ENCODE peak calls at places on chromosomes 6 and 20, in four cellular contexts. One of them, this sample, is unnamed.

GRCh38 chr6:28585335-28585734 is 59.7 kb downstream of the GPX5 start:
- DNase-seq in H1: no peak
- DNase-seq in SK-N-SH: no peak
- DNase-seq in K562: peak
- DNase-seq in this sample: no peak

GRCh38 chr20:53738039-53738944 is 144.7 kb upstream of the ZNF217 start:
- DNase-seq in H1: peak
- DNase-seq in SK-N-SH: peak
- DNase-seq in K562: peak
- DNase-seq in this sample: no peak

GRCh38 chr20:49993301-49993751 is 10.5 kb downstream of the SNAI1 start:
- DNase-seq in H1: no peak
- DNase-seq in SK-N-SH: no peak
- DNase-seq in K562: peak
- DNase-seq in this sample: no peak

GRCh38 chr20:50467618-50468373 is 42.4 kb upstream of the PTPN1 start:
- DNase-seq in H1: no peak
- DNase-seq in SK-N-SH: peak
- DNase-seq in K562: peak
- DNase-seq in this sample: no peak

GRCh38 chr20:50789968-50790650 is 4.8 kb upstream of the BCAS4 start:
- DNase-seq in H1: no peak
- DNase-seq in SK-N-SH: no peak
- DNase-seq in K562: peak
- DNase-seq in this sample: no peak

GRCh38 chr6:30463651-30464618 is 25.4 kb upstream of the HLA-E start:
- DNase-seq in H1: no peak
- DNase-seq in SK-N-SH: no peak
- DNase-seq in K562: no peak
- DNase-seq in this sample: peak

GRCh38 chr20:49762940-49763766 is 49.5 kb upstream of the B4GALT5 start:
- DNase-seq in H1: no peak
- DNase-seq in SK-N-SH: no peak
- DNase-seq in K562: peak
- DNase-seq in this sample: no peak

GRCh38 chr20:47762699-47763098 is 22.6 kb downstream of the SULF2 start:
- DNase-seq in H1: no peak
- DNase-seq in SK-N-SH: peak
- DNase-seq in K562: no peak
- DNase-seq in this sample: no peak

GRCh38 chr20:61818746-61819483 is 246.8 kb downstream of the TAF4 start:
- DNase-seq in H1: no peak
- DNase-seq in SK-N-SH: no peak
- DNase-seq in K562: no peak
- DNase-seq in this sample: no peak

GRCh38 chr20:64083380-64084208 is 604 bp downstream of the LKAAEAR1 start:
- DNase-seq in H1: no peak
- DNase-seq in SK-N-SH: peak
- DNase-seq in K562: peak
- DNase-seq in this sample: no peak

GRCh38 chr6:89500486-89501020 is 67.6 kb downstream of the ANKRD6 start:
- DNase-seq in H1: no peak
- DNase-seq in SK-N-SH: no peak
- DNase-seq in K562: no peak
- DNase-seq in this sample: no peak

DNA sequence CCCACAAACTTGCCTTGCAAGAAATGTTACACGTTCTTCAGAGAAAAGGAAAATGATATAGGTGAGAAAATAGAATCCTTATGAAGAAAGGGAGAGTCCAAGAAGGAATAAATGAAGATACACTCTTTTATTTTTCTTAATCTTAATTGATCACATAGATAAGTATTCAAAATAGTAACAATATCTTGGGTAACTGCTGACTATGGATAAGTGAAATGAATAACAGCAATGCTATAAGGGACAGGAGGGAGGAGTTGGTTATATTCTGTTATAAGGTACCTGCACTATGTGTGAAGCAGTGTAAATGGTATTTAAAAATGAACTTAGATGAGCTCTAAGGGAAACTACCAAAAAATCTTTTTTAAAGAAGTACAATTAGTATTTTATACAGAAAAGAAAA is 38.3 kb downstream of the RANBP9 start:
- DNase-seq in H1: no peak
- DNase-seq in SK-N-SH: no peak
- DNase-seq in K562: no peak
- DNase-seq in this sample: no peak
- TF ChIP-seq NRF1 in H1: no peak
- TF ChIP-seq NRF1 in SK-N-SH: no peak
- TF ChIP-seq NRF1 in K562: no peak
- TF ChIP-seq NRF1 in this sample: no peak

GRCh38 chr6:43107344-43108062 is 31.4 kb downstream of the PTK7 start:
- DNase-seq in H1: no peak
- DNase-seq in SK-N-SH: no peak
- DNase-seq in K562: no peak
- DNase-seq in this sample: no peak

GRCh38 chr6:43101497-43101896 is 25.4 kb downstream of the PTK7 start:
- DNase-seq in H1: no peak
- DNase-seq in SK-N-SH: no peak
- DNase-seq in K562: no peak
- DNase-seq in this sample: no peak

GRCh38 chr6:43103253-43103876 is 27.3 kb downstream of the PTK7 start:
- DNase-seq in H1: no peak
- DNase-seq in SK-N-SH: no peak
- DNase-seq in K562: no peak
- DNase-seq in this sample: no peak

DNA sequence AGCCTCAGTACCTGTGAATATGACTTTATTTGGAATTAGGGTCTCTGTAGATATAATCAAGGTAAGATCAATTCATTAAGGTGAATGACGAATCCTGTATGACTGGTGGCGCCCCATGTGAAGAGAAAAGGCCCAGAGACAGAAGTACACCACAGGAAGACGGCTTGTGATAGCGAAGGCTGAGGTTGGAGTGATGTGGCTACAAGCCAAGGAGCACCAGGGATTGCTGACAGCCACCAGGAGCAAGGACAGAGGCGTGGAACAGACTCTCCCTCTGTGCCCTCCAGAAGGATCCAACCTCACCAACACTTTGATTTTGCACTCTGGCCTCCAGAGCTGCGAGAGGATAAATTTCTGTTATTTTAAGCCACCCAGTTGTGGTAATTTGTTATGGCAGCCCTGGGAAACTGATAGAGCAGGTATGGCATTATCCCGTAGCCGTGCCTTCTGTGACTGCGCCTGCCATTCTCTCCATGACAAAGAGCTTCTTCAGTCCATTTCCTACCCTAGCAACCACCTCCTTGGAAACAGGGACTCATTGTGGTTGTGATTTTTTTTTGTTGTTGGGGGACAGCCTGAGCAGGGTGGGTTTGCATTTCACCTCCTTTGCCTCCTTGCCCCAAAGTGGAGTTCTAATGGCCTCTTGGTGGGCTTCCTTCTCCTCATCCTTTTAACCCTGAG is 29.6 kb downstream of the PTK7 start:
- DNase-seq in H1: no peak
- DNase-seq in SK-N-SH: no peak
- DNase-seq in K562: peak
- DNase-seq in this sample: no peak
- TF ChIP-seq NRF1 in H1: no peak
- TF ChIP-seq NRF1 in SK-N-SH: no peak
- TF ChIP-seq NRF1 in K562: no peak
- TF ChIP-seq NRF1 in this sample: no peak

DNA sequence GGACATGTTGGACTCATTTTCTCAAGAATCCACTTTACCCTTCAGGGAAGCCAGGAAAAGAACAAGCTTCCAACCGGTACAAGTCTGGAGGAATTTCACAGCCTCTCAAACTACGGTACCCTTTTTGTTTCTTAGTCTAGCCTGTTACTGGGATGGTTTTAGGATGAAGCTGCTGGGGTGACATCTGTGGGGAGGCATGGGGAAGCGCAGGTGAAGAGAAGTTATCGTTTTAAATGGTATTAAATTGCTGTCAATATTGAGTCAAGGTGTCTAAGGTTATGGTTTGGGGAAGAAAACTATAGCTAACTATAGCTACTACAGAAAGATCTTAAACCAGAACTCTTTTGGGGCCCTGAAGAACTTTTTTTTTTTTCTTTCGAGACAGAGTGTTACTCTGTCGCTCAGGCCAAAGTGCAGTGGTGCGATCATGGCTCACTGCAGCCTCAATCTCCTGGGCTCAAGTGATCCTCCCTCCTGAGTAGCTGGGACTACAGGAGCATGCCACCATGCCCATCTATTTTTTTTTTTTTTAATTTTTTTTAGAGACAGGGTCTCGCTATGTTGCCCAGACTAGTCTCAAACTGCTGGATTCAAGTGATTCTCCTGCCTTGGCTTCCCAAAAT is 128.7 kb downstream of the RIN2 start:
- DNase-seq in H1: no peak
- DNase-seq in SK-N-SH: no peak
- DNase-seq in K562: no peak
- DNase-seq in this sample: no peak
- TF ChIP-seq NRF1 in H1: no peak
- TF ChIP-seq NRF1 in SK-N-SH: no peak
- TF ChIP-seq NRF1 in K562: no peak
- TF ChIP-seq NRF1 in this sample: no peak

GRCh38 chr6:81228912-81229540 is 523.5 kb downstream of the TENT5A start:
- DNase-seq in H1: no peak
- DNase-seq in SK-N-SH: peak
- DNase-seq in K562: no peak
- DNase-seq in this sample: no peak
- TF ChIP-seq NRF1 in H1: no peak
- TF ChIP-seq NRF1 in SK-N-SH: no peak
- TF ChIP-seq NRF1 in K562: no peak
- TF ChIP-seq NRF1 in this sample: no peak

GRCh38 chr6:63476302-63476701 is 96.0 kb upstream of the LOC128125822 start:
- DNase-seq in H1: no peak
- DNase-seq in SK-N-SH: no peak
- DNase-seq in K562: no peak
- DNase-seq in this sample: no peak

GRCh38 chr6:63475707-63476106 is 96.6 kb upstream of the LOC128125822 start:
- DNase-seq in H1: no peak
- DNase-seq in SK-N-SH: no peak
- DNase-seq in K562: no peak
- DNase-seq in this sample: no peak

GRCh38 chr6:63477422-63478040 is 94.7 kb upstream of the LOC128125822 start:
- DNase-seq in H1: no peak
- DNase-seq in SK-N-SH: no peak
- DNase-seq in K562: no peak
- DNase-seq in this sample: no peak

GRCh38 chr6:63478751-63479150 is 93.5 kb upstream of the LOC128125822 start:
- DNase-seq in H1: no peak
- DNase-seq in SK-N-SH: no peak
- DNase-seq in K562: no peak
- DNase-seq in this sample: no peak
- TF ChIP-seq NRF1 in H1: no peak
- TF ChIP-seq NRF1 in SK-N-SH: no peak
- TF ChIP-seq NRF1 in K562: no peak
- TF ChIP-seq NRF1 in this sample: no peak

DNA sequence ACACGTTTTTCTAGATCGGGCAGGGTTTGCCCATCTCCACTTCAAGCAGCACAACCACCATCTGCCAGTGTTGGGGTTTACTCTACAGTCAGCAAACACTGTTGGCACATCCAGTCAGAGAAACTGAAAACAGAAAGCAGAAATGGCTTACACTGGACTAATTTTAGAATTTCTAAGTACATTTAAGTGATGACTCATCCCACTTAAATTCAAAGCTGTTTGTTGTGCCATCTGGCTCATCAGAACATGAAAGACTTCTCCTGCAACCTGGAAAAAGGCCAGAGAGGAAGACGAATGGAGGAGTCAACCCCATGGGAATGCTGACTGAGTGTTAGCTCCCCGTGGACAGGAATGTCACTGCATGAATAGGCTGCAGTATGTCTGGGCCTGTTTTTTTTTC is 21.8 kb downstream of the FAM209B start:
- DNase-seq in H1: no peak
- DNase-seq in SK-N-SH: no peak
- DNase-seq in K562: peak
- DNase-seq in this sample: peak
- TF ChIP-seq NRF1 in H1: no peak
- TF ChIP-seq NRF1 in SK-N-SH: no peak
- TF ChIP-seq NRF1 in K562: no peak
- TF ChIP-seq NRF1 in this sample: no peak

GRCh38 chr6:169866140-169866534 is 114.7 kb downstream of the ERMARD start:
- DNase-seq in H1: no peak
- DNase-seq in SK-N-SH: no peak
- DNase-seq in K562: no peak
- DNase-seq in this sample: no peak
- TF ChIP-seq NRF1 in H1: no peak
- TF ChIP-seq NRF1 in SK-N-SH: no peak
- TF ChIP-seq NRF1 in K562: no peak
- TF ChIP-seq NRF1 in this sample: no peak

DNA sequence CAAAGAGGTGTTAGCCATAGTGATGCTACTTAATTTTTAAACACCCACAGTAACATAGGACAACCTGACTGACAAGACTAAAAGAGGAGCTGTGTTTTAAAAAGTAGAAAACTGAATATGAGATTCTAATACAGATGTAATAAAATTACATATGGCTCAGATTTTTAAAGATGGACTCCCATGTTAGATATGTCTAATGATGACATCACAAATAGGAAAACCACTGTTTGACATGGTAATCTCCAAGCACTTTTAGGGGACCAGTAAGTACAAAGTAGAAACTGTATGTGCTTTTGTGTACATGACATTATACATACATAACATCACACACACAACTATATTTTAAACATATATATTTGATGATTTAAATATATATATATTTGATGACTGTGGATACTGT is 16.8 kb downstream of the GCLC start:
- DNase-seq in H1: no peak
- DNase-seq in SK-N-SH: no peak
- DNase-seq in K562: no peak
- DNase-seq in this sample: no peak
- TF ChIP-seq NRF1 in H1: no peak
- TF ChIP-seq NRF1 in SK-N-SH: no peak
- TF ChIP-seq NRF1 in K562: no peak
- TF ChIP-seq NRF1 in this sample: no peak

GRCh38 chr6:163711615-163712568 is 297.4 kb downstream of the QKI start:
- DNase-seq in H1: no peak
- DNase-seq in SK-N-SH: peak
- DNase-seq in K562: no peak
- DNase-seq in this sample: peak
- TF ChIP-seq NRF1 in H1: no peak
- TF ChIP-seq NRF1 in SK-N-SH: no peak
- TF ChIP-seq NRF1 in K562: no peak
- TF ChIP-seq NRF1 in this sample: no peak